ENCODE peak calls at places on chromosomes 7 and 10, in nine cellular contexts. D, S, Q, V, E, G, B, T and U are unnamed samples.

GRCh38 chr7:70092314-70093303 is 494.3 kb downstream of the AUTS2 start:
- DNase-seq in T (no peak), S (no peak), G (no peak), D (peak), Q (peak), V (no peak), B (peak), E (no peak), U (no peak)

GRCh38 chr10:34816067-34817002 is 1.2 kb upstream of the PARD3 start:
- DNase-seq in E (no peak), D (no peak), V (no peak), B (peak), Q (peak), G (no peak), T (no peak), S (no peak), U (no peak)

GRCh38 chr10:119644215-119644826 is 6.9 kb upstream of the BAG3 start:
- DNase-seq in G (no peak), D (no peak), S (no peak), B (no peak), T (no peak), V (no peak), E (no peak), Q (no peak), U (no peak)

GRCh38 chr10:1519391-1519790 is 217.9 kb downstream of the ADARB2 start:
- DNase-seq in V (no peak), D (no peak), Q (no peak), T (no peak), G (no peak), S (no peak), E (no peak), B (no peak), U (no peak)

GRCh38 chr7:125061-125471 is 67.3 kb upstream of the FAM20C start:
- DNase-seq in E (no peak), B (no peak), S (no peak), V (no peak), Q (no peak), D (no peak), T (no peak), G (no peak), U (no peak)

GRCh38 chr10:112526130-112526529 is 79.1 kb downstream of the VTI1A start:
- DNase-seq in D (no peak), V (no peak), Q (peak), E (no peak), S (no peak), G (no peak), T (no peak), B (no peak), U (peak)

GRCh38 chr7:157485961-157486510 is 149.2 kb downstream of the DNAJB6 start:
- DNase-seq in T (no peak), S (no peak), E (no peak), Q (no peak), B (no peak), G (no peak), V (no peak), D (no peak), U (no peak)

GRCh38 chr10:17100586-17100985 is 29.0 kb downstream of the CUBN start:
- DNase-seq in T (no peak), V (no peak), S (no peak), E (no peak), D (no peak), Q (no peak), G (no peak), B (no peak), U (no peak)

GRCh38 chr10:42874713-42875387 is 92.3 kb downstream of the BMS1 start:
- DNase-seq in G (no peak), E (no peak), T (no peak), V (no peak), D (no peak), B (no peak), S (no peak), Q (no peak), U (no peak)

GRCh38 chr7:28106316-28106957 is 74.2 kb downstream of the JAZF1 start:
- DNase-seq in Q (no peak), T (no peak), E (no peak), S (no peak), V (no peak), B (no peak), G (no peak), D (peak), U (no peak)

GRCh38 chr7:107961399-107961798 is 41.6 kb downstream of the LAMB1 start:
- DNase-seq in S (no peak), B (no peak), T (no peak), G (no peak), D (no peak), Q (no peak), V (no peak), E (no peak), U (no peak)

GRCh38 chr7:103150192-103150591 is 1.3 kb upstream of the NAPEPLD start:
- DNase-seq in Q (peak), T (no peak), S (no peak), G (no peak), D (no peak), B (peak), E (no peak), V (no peak), U (no peak)

GRCh38 chr7:44618045-44618444 is 11.6 kb downstream of the OGDH start:
- DNase-seq in B (no peak), T (no peak), V (no peak), G (no peak), D (no peak), Q (no peak), E (no peak), S (no peak), U (no peak)

GRCh38 chr10:24854256-24854655 is 98.2 kb downstream of the PRTFDC1 start:
- DNase-seq in E (no peak), G (no peak), Q (no peak), D (no peak), B (no peak), T (no peak), V (no peak), S (no peak), U (no peak)

GRCh38 chr7:2621061-2621828 is 10.5 kb upstream of the TTYH3 start:
- DNase-seq in S (no peak), T (no peak), G (no peak), E (no peak), D (no peak), B (peak), Q (no peak), V (no peak), U (no peak)

GRCh38 chr10:94591461-94592205 is 46.0 kb downstream of the HELLS start:
- DNase-seq in B (no peak), G (no peak), T (no peak), S (no peak), E (no peak), Q (no peak), V (no peak), D (no peak), U (peak)

GRCh38 chr7:18399624-18400235 is 95.8 kb upstream of the HDAC9 start:
- DNase-seq in E (no peak), Q (peak), G (no peak), S (no peak), D (no peak), V (no peak), T (no peak), B (no peak), U (no peak)

GRCh38 chr10:18822156-18822555 is 162.9 kb downstream of the ARL5B start:
- DNase-seq in G (no peak), S (no peak), Q (peak), E (no peak), V (no peak), T (no peak), D (no peak), B (peak), U (no peak)

GRCh38 chr7:7639847-7640220 is 718 bp upstream of the UMAD1 start:
- DNase-seq in E (peak), Q (peak), G (no peak), D (no peak), T (peak), V (no peak), S (no peak), B (peak), U (no peak)

GRCh38 chr7:33958126-33958525 is 52.8 kb downstream of the BMPER start:
- DNase-seq in B (no peak), Q (no peak), V (no peak), T (no peak), D (no peak), S (no peak), G (no peak), E (no peak), U (no peak)

GRCh38 chr10:86943316-86944030 is 13.9 kb downstream of the MMRN2 start:
- DNase-seq in V (no peak), S (no peak), E (no peak), B (no peak), T (no peak), D (no peak), G (no peak), Q (no peak), U (no peak)

GRCh38 chr10:43201545-43202131 is 63.4 kb downstream of the CSGALNACT2 start:
- DNase-seq in G (peak), D (no peak), S (no peak), V (no peak), Q (no peak), B (no peak), E (no peak), T (no peak), U (no peak)

GRCh38 chr10:60611291-60611747 is 167.0 kb upstream of the CDK1 start:
- DNase-seq in Q (peak), V (no peak), G (no peak), B (no peak), T (no peak), D (no peak), S (no peak), E (no peak), U (no peak)

GRCh38 chr10:132459252-132460028 is 62.4 kb downstream of the PWWP2B start:
- DNase-seq in T (no peak), Q (no peak), S (no peak), D (no peak), V (no peak), E (no peak), B (peak), G (no peak), U (no peak)

GRCh38 chr10:110496553-110497437 is 912 bp upstream of the DUSP5 start:
- DNase-seq in S (no peak), V (no peak), B (no peak), E (no peak), D (peak), G (no peak), Q (no peak), T (no peak), U (no peak)

GRCh38 chr10:120990831-120991230 is 139.7 kb downstream of the WDR11 start:
- DNase-seq in V (no peak), B (no peak), E (no peak), Q (no peak), D (no peak), T (no peak), S (no peak), G (no peak), U (no peak)

GRCh38 chr10:104122273-104123107 is 519 bp downstream of the SFR1 start:
- DNase-seq in V (no peak), Q (peak), T (no peak), G (no peak), D (no peak), E (no peak), B (no peak), S (no peak), U (no peak)

GRCh38 chr10:63627376-63627775 is 106.2 kb downstream of the REEP3 start:
- DNase-seq in V (no peak), G (no peak), E (no peak), Q (peak), T (no peak), D (no peak), B (no peak), S (no peak), U (no peak)